ENCODE peak calls at places on chromosomes 11 and 22, in six cellular contexts. Y, C, J, B, K and H are unnamed samples.

GRCh38 chr11:65553301-65554001 is 4.7 kb downstream of the LTBP3 start:
- DNase-seq in C (no peak), J (no peak), B (peak), K (peak), Y (peak), H (peak)

GRCh38 chr11:102229510-102230119 is 87.7 kb upstream of the BIRC3 start:
- DNase-seq in Y (no peak), J (no peak), C (no peak), B (no peak), K (no peak), H (no peak)

GRCh38 chr11:112219476-112220232 is 6.6 kb upstream of the PTS start:
- DNase-seq in K (peak), B (peak), Y (peak), C (no peak), J (no peak), H (peak)

GRCh38 chr22:33850227-33850626 is 70.0 kb downstream of the LARGE1 start:
- DNase-seq in B (no peak), J (no peak), C (no peak), Y (no peak), K (no peak), H (no peak)

GRCh38 chr11:130916910-130917309 is 631 bp upstream of the SNX19 start:
- DNase-seq in B (no peak), Y (no peak), J (no peak), C (no peak), K (no peak), H (no peak)

GRCh38 chr22:35838849-35839646 is 121.4 kb downstream of the APOL5 start:
- DNase-seq in B (no peak), C (no peak), J (no peak), Y (no peak), K (no peak), H (no peak)

GRCh38 chr11:7977251-7977917 is 9.8 kb upstream of the EIF3F start:
- DNase-seq in J (peak), K (no peak), B (no peak), Y (no peak), C (no peak), H (no peak)

GRCh38 chr11:5288108-5288911 is 13.4 kb downstream of the OR51B4 start:
- DNase-seq in K (no peak), B (no peak), J (no peak), C (no peak), Y (no peak), H (no peak)

GRCh38 chr11:32891657-32892354 is 805 bp upstream of the QSER1 start:
- DNase-seq in Y (no peak), K (no peak), C (no peak), B (no peak), J (no peak), H (no peak)

GRCh38 chr11:111733009-111733408 is 33.2 kb downstream of the PPP2R1B start:
- DNase-seq in B (no peak), K (no peak), J (peak), C (peak), Y (no peak), H (no peak)

GRCh38 chr11:46675288-46675851 is 25.0 kb downstream of the ARHGAP1 start:
- DNase-seq in K (no peak), C (peak), Y (no peak), J (no peak), B (no peak), H (no peak)

GRCh38 chr22:44590291-44590690 is 92.3 kb upstream of the RTL6 start:
- DNase-seq in B (no peak), C (peak), Y (no peak), J (no peak), K (no peak), H (no peak)

GRCh38 chr22:46074771-46075551 is 75.4 kb upstream of the PPARA start:
- DNase-seq in B (no peak), C (peak), Y (no peak), J (no peak), K (no peak), H (no peak)

GRCh38 chr11:612201-612960 is 3.4 kb downstream of the IRF7 start:
- DNase-seq in C (peak), K (no peak), J (no peak), Y (no peak), B (no peak), H (no peak)

GRCh38 chr11:65425105-65425970 is 2.7 kb downstream of the NEAT1 start:
- DNase-seq in C (no peak), J (no peak), K (peak), B (peak), Y (peak), H (peak)

GRCh38 chr11:86464509-86465221 is 90.0 kb downstream of the CCDC81 start:
- DNase-seq in K (no peak), C (no peak), B (no peak), Y (no peak), J (no peak), H (no peak)

GRCh38 chr11:126103150-126103549 is 40.5 kb upstream of the CDON start:
- DNase-seq in K (no peak), J (no peak), C (no peak), Y (no peak), B (no peak), H (no peak)

GRCh38 chr11:1762537-1763302 is 1.0 kb downstream of the CTSD start:
- DNase-seq in B (no peak), J (no peak), C (peak), K (no peak), Y (no peak), H (no peak)